ENCODE peak calls at places on chromosomes 11 and 22, in ten cellular contexts. S is naive thymus-derived CD8-positive, alpha-beta T cell; G is amniotic epithelial cell; A is foreskin fibroblast; H is transverse colon; L is effector CD4-positive, alpha-beta T cell; N is activated CD4-positive, CD25-positive, alpha-beta regulatory T cell treated with anti-CD3 and anti-CD28 coated beads, Interleukin-2, amount 50 U/mL, for 16 hours; Q is chondrocyte; C is C1 segment of cervical spinal cord; E is stimulated activated CD8-positive, alpha-beta memory T cell treated with anti-CD3 and anti-CD28 coated beads, Interleukin-15, amount 100 ng/mL, for 4 hours. J is an unnamed sample.

GRCh38 chr22:24102366-24103200 is 78.7 kb upstream of the SUSD2 start:
- DNase-seq in L (no peak), N (no peak), A (no peak), Q (peak), S (no peak), E (no peak), G (no peak), H (no peak), C (no peak), J (no peak)

GRCh38 chr11:125084057-125084416 is 20.9 kb downstream of the SLC37A2 start:
- DNase-seq in G (no peak), L (no peak), N (no peak), A (no peak), H (no peak), E (no peak), S (no peak), C (no peak), Q (peak), J (no peak)

GRCh38 chr22:37163618-37164534 is 14.2 kb upstream of the IL2RB start:
- DNase-seq in S (no peak), L (no peak), E (no peak), A (no peak), H (no peak), G (no peak), C (no peak), Q (peak), N (no peak), J (peak)

GRCh38 chr11:93329936-93330445 is 551 bp upstream of the DEUP1 start:
- DNase-seq in A (no peak), L (no peak), H (no peak), N (no peak), G (peak), S (no peak), E (no peak), Q (no peak), C (no peak), J (no peak)

GRCh38 chr11:8355418-8355742 is 91.7 kb upstream of the LMO1 start:
- DNase-seq in C (no peak), A (no peak), S (no peak), G (no peak), H (no peak), E (no peak), Q (peak), L (no peak), N (no peak), J (no peak)

GRCh38 chr11:64319421-64319761 is 1.5 kb downstream of the PRDX5 start:
- DNase-seq in E (no peak), H (peak), S (no peak), C (no peak), A (no peak), N (no peak), Q (peak), L (no peak), G (no peak), J (no peak)

GRCh38 chr11:95611827-95612226 is 177.8 kb downstream of the FAM76B start:
- DNase-seq in S (no peak), H (no peak), N (no peak), A (no peak), Q (no peak), L (no peak), C (no peak), E (no peak), G (peak), J (no peak)

GRCh38 chr22:27065259-27065658 is 407.9 kb downstream of the MIAT start:
- DNase-seq in C (no peak), E (no peak), L (no peak), H (no peak), S (no peak), N (no peak), Q (no peak), A (no peak), G (no peak), J (no peak)

GRCh38 chr11:57513446-57513795 is 2.1 kb downstream of the SLC43A1 start:
- DNase-seq in L (no peak), S (no peak), E (no peak), C (no peak), Q (no peak), A (no peak), G (no peak), H (no peak), N (no peak), J (no peak)

GRCh38 chr11:12681462-12681861 is 7.2 kb downstream of the TEAD1 start:
- DNase-seq in L (no peak), E (no peak), N (no peak), C (no peak), S (no peak), G (no peak), Q (no peak), A (no peak), H (no peak), J (no peak)

GRCh38 chr11:73260127-73260457 is 12.0 kb upstream of the P2RY6 start:
- DNase-seq in S (no peak), E (no peak), H (no peak), L (no peak), Q (no peak), G (no peak), A (no peak), C (no peak), N (no peak), J (no peak)

GRCh38 chr22:50439314-50440250 is 35.3 kb downstream of the SBF1 start:
- DNase-seq in Q (peak), N (no peak), G (no peak), C (no peak), L (no peak), H (no peak), E (no peak), S (no peak), A (no peak), J (no peak)

GRCh38 chr11:9385288-9385902 is 943 bp downstream of the IPO7 start:
- DNase-seq in E (no peak), N (no peak), A (no peak), S (no peak), Q (no peak), C (no peak), H (no peak), L (no peak), G (peak), J (no peak)

GRCh38 chr11:10302744-10303557 is 1.9 kb upstream of the ADM start:
- DNase-seq in E (no peak), H (peak), A (peak), L (peak), Q (no peak), N (no peak), S (peak), C (peak), G (no peak), J (peak)